ENCODE peak calls at places on chromosome 20, in nine cellular contexts. G, B, V, Y, X, E, A, K and Z are unnamed samples.

GRCh38 chr20:62918137-62918536 is 8.2 kb downstream of the DIDO1 start:
- DNase-seq in G (no peak), B (no peak), V (no peak), Y (no peak), X (no peak), E (no peak), A (no peak), K (no peak), Z (no peak)

GRCh38 chr20:51833326-51833725 is 31.0 kb upstream of the SALL4 start:
- DNase-seq in G (no peak), B (no peak), V (no peak), Y (no peak), X (no peak), E (no peak), A (no peak), K (no peak), Z (no peak)

GRCh38 chr20:20295621-20296498 is 72.0 kb upstream of the INSM1 start:
- DNase-seq in G (no peak), B (no peak), V (no peak), Y (no peak), X (no peak), E (no peak), A (no peak), K (peak), Z (peak)

GRCh38 chr20:10686356-10687169 is 12.8 kb upstream of the JAG1 start:
- DNase-seq in G (no peak), B (no peak), V (no peak), Y (no peak), X (no peak), E (no peak), A (no peak), K (no peak), Z (no peak)

GRCh38 chr20:46031701-46032254 is 2.8 kb downstream of the SLC12A5 start:
- DNase-seq in G (no peak), B (peak), V (peak), Y (no peak), X (no peak), E (no peak), A (no peak), K (peak), Z (no peak)

GRCh38 chr20:44615876-44616603 is 33.7 kb downstream of the PKIG start:
- DNase-seq in G (no peak), B (no peak), V (no peak), Y (no peak), X (peak), E (no peak), A (no peak), K (no peak), Z (no peak)

GRCh38 chr20:63498950-63499332 is at the start of gene EEF1A2:
- DNase-seq in G (peak), B (peak), V (peak), Y (peak), X (no peak), E (peak), A (no peak), K (peak), Z (peak)

GRCh38 chr20:32333988-32334885 is 23.9 kb upstream of the ASXL1 start:
- DNase-seq in G (peak), B (peak), V (no peak), Y (no peak), X (no peak), E (peak), A (no peak), K (no peak), Z (no peak)

GRCh38 chr20:50645253-50646068 is 45.9 kb downstream of the RIPOR3 start:
- DNase-seq in G (peak), B (peak), V (peak), Y (peak), X (peak), E (no peak), A (peak), K (peak), Z (peak)

GRCh38 chr20:1377984-1378742 is 14.7 kb downstream of the FKBP1A start:
- DNase-seq in G (no peak), B (no peak), V (no peak), Y (no peak), X (peak), E (no peak), A (no peak), K (peak), Z (peak)

GRCh38 chr20:48771542-48771941 is 56.3 kb downstream of the PREX1 start:
- DNase-seq in G (no peak), B (no peak), V (peak), Y (no peak), X (no peak), E (no peak), A (no peak), K (peak), Z (no peak)

GRCh38 chr20:43404880-43405279 is 52.8 kb upstream of the SRSF6 start:
- DNase-seq in G (no peak), B (no peak), V (no peak), Y (no peak), X (no peak), E (no peak), A (peak), K (peak), Z (peak)